ENCODE peak calls at places on chromosomes 4 and X, in four cellular contexts. M, E, B and X are unnamed samples.

GRCh38 chr4:2925496-2925895 is 37.7 kb downstream of the NOP14 start:
- DNase-seq in M (no peak), B (no peak), E (no peak), X (peak; percentile 35)

GRCh38 chr4:52051615-52052474 is 741 bp downstream of the SPATA18 start:
- DNase-seq in B (no peak), M (peak; percentile 94), E (peak; percentile 89), X (peak; percentile 80)

GRCh38 chr4:170804930-170805329 is 715.2 kb upstream of the AADAT start:
- DNase-seq in E (no peak), M (no peak), B (no peak), X (peak; percentile 41)

GRCh38 chrX:123450217-123450616 is 266.1 kb downstream of the GRIA3 start:
- DNase-seq in E (peak; percentile 1), B (no peak), M (peak; percentile 14), X (no peak)

GRCh38 chrX:74085642-74086236 is 218.2 kb upstream of the ZCCHC13 start:
- DNase-seq in E (no peak), M (no peak), B (no peak), X (no peak)

GRCh38 chr4:114400531-114400930 is 198.1 kb upstream of the UGT8 start:
- DNase-seq in E (no peak), M (no peak), B (no peak), X (no peak)

GRCh38 chr4:139919513-139919912 is 234.5 kb downstream of the MAML3 start:
- DNase-seq in E (peak; percentile 65), B (no peak), M (no peak), X (no peak)

GRCh38 chrX:40780123-40780522 is 44.8 kb upstream of the MED14 start:
- DNase-seq in B (no peak), M (no peak), E (no peak), X (no peak)

GRCh38 chrX:71919436-71919835 is 8.8 kb downstream of the NHSL2 start:
- DNase-seq in M (no peak), B (no peak), E (peak; percentile 19), X (no peak)

GRCh38 chrX:71913156-71913950 is 2.7 kb downstream of the NHSL2 start:
- DNase-seq in M (no peak), B (no peak), E (no peak), X (no peak)

GRCh38 chrX:71922697-71923096 is 12.1 kb downstream of the NHSL2 start:
- DNase-seq in E (no peak), B (no peak), M (no peak), X (no peak)

GRCh38 chrX:71919886-71920285 is 9.2 kb downstream of the NHSL2 start:
- DNase-seq in B (no peak), M (no peak), E (no peak), X (no peak)

GRCh38 chrX:71917621-71918341 is 7.1 kb downstream of the NHSL2 start:
- DNase-seq in E (peak; percentile 58), B (no peak), M (no peak), X (no peak)
- H3K9ac ChIP-seq in E (no peak overlapping the region), B (no peak overlapping the region), M (no peak overlapping the region), X (no peak overlapping the region)

GRCh38 chr4:113147498-113148231 is 98.2 kb downstream of the ANK2 start:
- DNase-seq in B (no peak), E (no peak), M (no peak), X (no peak)
- H3K4me3 ChIP-seq in B (no peak overlapping the region), E (no peak overlapping the region), M (no peak overlapping the region), X (peak overlapping the region; percentile 64)

GRCh38 chr4:7971881-7972500 is 32.3 kb upstream of the AFAP1 start:
- DNase-seq in M (no peak), B (no peak), E (no peak), X (peak; percentile 48)

GRCh38 chr4:7967501-7968261 is 28.0 kb upstream of the AFAP1 start:
- DNase-seq in M (no peak), B (no peak), E (peak; percentile 54), X (no peak)

GRCh38 chr4:7968262-7968896 is 28.7 kb upstream of the AFAP1 start:
- DNase-seq in B (no peak), M (no peak), E (no peak), X (no peak)

GRCh38 chr4:7971159-7971631 is 31.5 kb upstream of the AFAP1 start:
- DNase-seq in B (no peak), E (no peak), M (no peak), X (peak; percentile 53)

DNA sequence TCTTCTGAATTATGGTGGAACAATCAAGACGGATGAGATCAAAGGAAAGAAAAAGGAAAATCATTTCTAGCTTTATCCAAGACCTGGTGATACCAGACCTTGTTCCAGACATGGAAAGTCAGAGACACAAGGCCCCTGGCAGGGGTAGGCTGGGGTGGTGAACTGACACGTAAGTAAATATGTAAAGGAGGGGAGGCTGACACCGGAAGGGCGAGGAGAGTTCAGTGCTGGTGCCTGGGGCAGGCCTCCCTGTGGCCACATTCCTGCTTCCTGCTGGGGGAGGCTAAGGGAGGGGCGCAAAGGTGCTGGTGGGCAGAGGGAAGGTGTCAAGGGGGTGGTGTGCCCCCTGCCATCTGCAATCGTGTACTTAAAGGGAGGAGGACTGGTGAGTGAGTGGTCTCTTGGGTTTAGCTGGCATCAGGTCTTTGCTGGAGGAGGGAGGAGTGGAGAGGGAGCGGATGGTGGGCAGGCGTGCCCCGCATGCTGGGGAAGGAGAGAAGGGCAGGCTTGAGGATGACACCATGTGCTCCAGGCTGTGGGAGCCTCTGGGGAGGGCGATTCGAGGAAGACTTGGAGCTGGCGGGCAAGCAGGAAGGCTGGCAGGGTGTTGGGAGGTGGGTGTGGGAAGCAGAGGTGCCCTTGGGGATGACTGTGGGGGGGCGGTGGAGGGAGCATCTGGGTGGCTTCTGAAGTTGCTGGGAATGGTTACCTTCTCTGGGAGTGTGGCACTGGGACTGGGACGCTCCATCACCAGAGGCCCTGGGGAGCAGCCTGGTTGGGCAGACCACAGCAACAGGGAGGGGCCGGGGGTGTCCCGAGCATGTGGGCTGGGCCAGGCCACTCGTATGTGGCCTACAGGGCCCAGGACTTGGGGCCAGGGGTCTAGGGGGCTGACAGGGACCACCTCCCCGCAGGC is 30.6 kb upstream of the AFAP1 start:
- DNase-seq in E (peak; percentile 58), M (no peak), B (no peak), X (peak; percentile 75)
- H3K4me1 ChIP-seq in E (peaks cover 38% of the 10 kb centered on the region), M (peaks cover 2% of the 10 kb centered on the region), B (peaks cover 51% of the 10 kb centered on the region), X (peaks cover 15% of the 10 kb centered on the region)

GRCh38 chr4:6295495-6295894 is 25.8 kb downstream of the WFS1 start:
- DNase-seq in B (no peak), M (no peak), E (no peak), X (no peak)
- H3K9ac ChIP-seq in B (no peak overlapping the region), M (no peak overlapping the region), E (no peak overlapping the region), X (no peak overlapping the region)

GRCh38 chr4:185265942-185266341 is 56.5 kb downstream of the SNX25 start:
- DNase-seq in B (no peak), E (peak; percentile 82), M (no peak), X (no peak)
- H3K4me3 ChIP-seq in B (no peak overlapping the region), E (no peak overlapping the region), M (no peak overlapping the region), X (no peak overlapping the region)

DNA sequence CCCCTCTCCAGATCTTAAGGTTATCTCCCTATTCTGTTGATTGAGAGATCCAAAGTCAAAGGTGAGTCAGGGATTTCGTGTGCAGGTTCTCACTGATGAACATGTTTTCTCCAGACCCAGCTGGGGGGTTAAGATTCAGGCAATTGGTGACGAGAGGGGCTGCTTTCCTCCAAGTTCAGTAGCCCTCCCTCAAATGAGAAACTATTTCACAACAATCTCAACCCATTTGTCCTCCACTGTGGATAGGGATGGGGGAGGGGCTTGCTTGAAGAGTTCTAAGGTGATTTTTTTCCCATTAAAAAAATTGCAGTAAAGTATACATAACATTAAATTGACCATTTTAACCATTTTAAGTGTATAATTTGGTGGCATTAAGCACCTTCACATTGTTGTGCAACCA is 175.7 kb downstream of the SHROOM3 start:
- DNase-seq in E (no peak), M (no peak), B (no peak), X (no peak)
- H3K4me1 ChIP-seq in E (peaks cover 21% of the 10 kb centered on the region), M (peaks cover 42% of the 10 kb centered on the region), B (no peaks in the 10 kb centered on the region), X (peaks cover 14% of the 10 kb centered on the region)

GRCh38 chr4:972651-973424 is 531 bp downstream of the DGKQ start:
- DNase-seq in E (no peak), M (peak; percentile 59), B (no peak), X (peak; percentile 86)
- H3K9ac ChIP-seq in E (peak overlapping the region; percentile 48), M (peak overlapping the region; percentile 30), B (peak overlapping the region; percentile 71), X (no peak overlapping the region)

GRCh38 chr4:169618986-169619385 is 1.4 kb upstream of the CLCN3 start:
- DNase-seq in E (no peak), M (no peak), B (no peak), X (no peak)
- H3K4me3 ChIP-seq in E (no peak overlapping the region), M (peak overlapping the region; percentile 85), B (peak overlapping the region; percentile 80), X (peak overlapping the region; percentile 82)